ENCODE peak calls at places on chromosomes 3 and 15, in seven cellular contexts. One of them, this sample, is unnamed.

GRCh38 chr3:151159806-151160205 is 43.2 kb downstream of the GPR171 start:
- DNase-seq in AG10803: no peak
- DNase-seq in T-helper 2 cell: no peak
- DNase-seq in hypothalamus: no peak
- DNase-seq in fibroblast of lung: no peak
- DNase-seq in endothelial cell: no peak
- DNase-seq in renal cortical epithelial cell: no peak
- DNase-seq in this sample: no peak

GRCh38 chr3:186931487-186932280 is 1.4 kb downstream of the ST6GAL1 start:
- DNase-seq in hypothalamus: no peak
- DNase-seq in T-helper 2 cell: peak; percentile 37
- DNase-seq in endothelial cell: peak; percentile 31
- DNase-seq in renal cortical epithelial cell: peak; percentile 76
- DNase-seq in AG10803: no peak
- DNase-seq in fibroblast of lung: peak; percentile 56
- DNase-seq in this sample: peak; percentile 45

GRCh38 chr3:50635066-50635465 is 18.1 kb downstream of the MAPKAPK3 start:
- DNase-seq in hypothalamus: no peak
- DNase-seq in renal cortical epithelial cell: no peak
- DNase-seq in endothelial cell: no peak
- DNase-seq in AG10803: no peak
- DNase-seq in fibroblast of lung: no peak
- DNase-seq in T-helper 2 cell: no peak
- DNase-seq in this sample: no peak

GRCh38 chr3:145175626-145176025 is 985.4 kb downstream of the PLOD2 start:
- DNase-seq in renal cortical epithelial cell: no peak
- DNase-seq in fibroblast of lung: peak; percentile 41
- DNase-seq in T-helper 2 cell: no peak
- DNase-seq in hypothalamus: no peak
- DNase-seq in AG10803: no peak
- DNase-seq in endothelial cell: no peak
- DNase-seq in this sample: no peak

GRCh38 chr3:113211370-113212154 is at the start of gene BOC:
- DNase-seq in renal cortical epithelial cell: peak; percentile 37
- DNase-seq in AG10803: peak; percentile 81
- DNase-seq in T-helper 2 cell: no peak
- DNase-seq in endothelial cell: peak; percentile 44
- DNase-seq in hypothalamus: no peak
- DNase-seq in fibroblast of lung: peak; percentile 52
- DNase-seq in this sample: peak; percentile 84

GRCh38 chr3:133576169-133576568 is 2.7 kb downstream of the CDV3 start:
- DNase-seq in fibroblast of lung: no peak
- DNase-seq in hypothalamus: no peak
- DNase-seq in renal cortical epithelial cell: no peak
- DNase-seq in endothelial cell: no peak
- DNase-seq in T-helper 2 cell: no peak
- DNase-seq in AG10803: no peak
- DNase-seq in this sample: no peak

GRCh38 chr3:73955671-73956070 is 330.9 kb upstream of the PDZRN3 start:
- DNase-seq in hypothalamus: no peak
- DNase-seq in endothelial cell: no peak
- DNase-seq in T-helper 2 cell: no peak
- DNase-seq in renal cortical epithelial cell: no peak
- DNase-seq in AG10803: no peak
- DNase-seq in fibroblast of lung: no peak
- DNase-seq in this sample: no peak

GRCh38 chr15:65651831-65652749 is 30.4 kb downstream of the SLC24A1 start:
- DNase-seq in renal cortical epithelial cell: no peak
- DNase-seq in T-helper 2 cell: no peak
- DNase-seq in hypothalamus: no peak
- DNase-seq in endothelial cell: no peak
- DNase-seq in AG10803: no peak
- DNase-seq in fibroblast of lung: no peak
- DNase-seq in this sample: no peak

GRCh38 chr15:40106203-40107161 is 2.2 kb downstream of the BMF start:
- DNase-seq in renal cortical epithelial cell: peak; percentile 63
- DNase-seq in T-helper 2 cell: no peak
- DNase-seq in AG10803: peak; percentile 50
- DNase-seq in fibroblast of lung: peak; percentile 70
- DNase-seq in hypothalamus: no peak
- DNase-seq in endothelial cell: peak; percentile 49
- DNase-seq in this sample: peak; percentile 35

GRCh38 chr3:132537297-132537696 is 59.8 kb upstream of the ACKR4 start:
- DNase-seq in endothelial cell: no peak
- DNase-seq in AG10803: no peak
- DNase-seq in T-helper 2 cell: no peak
- DNase-seq in fibroblast of lung: no peak
- DNase-seq in renal cortical epithelial cell: no peak
- DNase-seq in hypothalamus: no peak
- DNase-seq in this sample: no peak

GRCh38 chr3:5136619-5137429 is 14.7 kb downstream of the ARL8B start:
- DNase-seq in fibroblast of lung: peak; percentile 46
- DNase-seq in AG10803: no peak
- DNase-seq in endothelial cell: no peak
- DNase-seq in T-helper 2 cell: peak; percentile 9
- DNase-seq in hypothalamus: no peak
- DNase-seq in renal cortical epithelial cell: peak; percentile 56
- DNase-seq in this sample: peak; percentile 60

GRCh38 chr15:75891895-75892294 is 11.8 kb upstream of the FBXO22 start:
- DNase-seq in fibroblast of lung: peak; percentile 85
- DNase-seq in hypothalamus: no peak
- DNase-seq in T-helper 2 cell: no peak
- DNase-seq in AG10803: peak; percentile 81
- DNase-seq in renal cortical epithelial cell: peak; percentile 87
- DNase-seq in endothelial cell: no peak
- DNase-seq in this sample: peak; percentile 77

GRCh38 chr15:90232941-90233700 is 620 bp downstream of the CIB1 start:
- DNase-seq in hypothalamus: no peak
- DNase-seq in T-helper 2 cell: peak; percentile 43
- DNase-seq in renal cortical epithelial cell: peak; percentile 64
- DNase-seq in fibroblast of lung: peak; percentile 41
- DNase-seq in AG10803: peak; percentile 42
- DNase-seq in endothelial cell: peak; percentile 58
- DNase-seq in this sample: no peak

GRCh38 chr15:31175484-31175883 is 74.0 kb upstream of the TRPM1 start:
- DNase-seq in hypothalamus: no peak
- DNase-seq in fibroblast of lung: no peak
- DNase-seq in renal cortical epithelial cell: no peak
- DNase-seq in AG10803: no peak
- DNase-seq in endothelial cell: no peak
- DNase-seq in T-helper 2 cell: no peak
- DNase-seq in this sample: no peak

This sample was measured in astrocyte of the hippocampus.